ENCODE peak calls at places on chromosomes 11 and 22, in seven cellular contexts. I, A, M, Q, K, W and T are unnamed samples.

GRCh38 chr22:17472886-17473285 is 90.4 kb upstream of the SLC25A18 start:
- DNase-seq in I (no peak), A (no peak), M (no peak), Q (peak; percentile 86), K (no peak), W (no peak), T (no peak)

GRCh38 chr22:47201186-47201995 is 438.9 kb downstream of the TBC1D22A start:
- DNase-seq in I (no peak), A (peak; percentile 60), M (no peak), Q (no peak), K (no peak), W (no peak), T (no peak)

GRCh38 chr11:109362059-109362458 is 59.9 kb upstream of the C11orf87 start:
- DNase-seq in I (no peak), A (no peak), M (no peak), Q (no peak), K (no peak), W (no peak), T (no peak)

GRCh38 chr22:23168381-23169031 is 11.8 kb upstream of the BCR start:
- DNase-seq in I (no peak), A (no peak), M (no peak), Q (no peak), K (no peak), W (no peak), T (no peak)

GRCh38 chr11:8870461-8871282 is 40.3 kb upstream of the AKIP1 start:
- DNase-seq in I (peak; percentile 57), A (peak; percentile 87), M (peak; percentile 75), Q (peak; percentile 85), K (peak; percentile 68), W (no peak), T (peak; percentile 55)

GRCh38 chr11:105357146-105357545 is 217.6 kb upstream of the CARD18 start:
- DNase-seq in I (no peak), A (no peak), M (no peak), Q (no peak), K (no peak), W (no peak), T (no peak)

GRCh38 chr11:10401275-10401674 is 53.8 kb upstream of the AMPD3 start:
- DNase-seq in I (no peak), A (no peak), M (no peak), Q (no peak), K (no peak), W (no peak), T (no peak)

GRCh38 chr11:43920598-43921419 is 21.6 kb upstream of the C11orf96 start:
- DNase-seq in I (peak; percentile 43), A (no peak), M (peak; percentile 100), Q (no peak), K (peak; percentile 86), W (no peak), T (peak; percentile 100)

GRCh38 chr22:43823353-43823908 is 11.3 kb upstream of the EFCAB6 start:
- DNase-seq in I (no peak), A (peak; percentile 82), M (no peak), Q (peak; percentile 40), K (no peak), W (no peak), T (no peak)

GRCh38 chr11:80349986-80350385 is 909.2 kb upstream of the TENM4 start:
- DNase-seq in I (no peak), A (no peak), M (no peak), Q (no peak), K (no peak), W (no peak), T (no peak)

GRCh38 chr11:102761646-102762238 is 18.7 kb downstream of the MMP10 start:
- DNase-seq in I (no peak), A (no peak), M (no peak), Q (no peak), K (no peak), W (no peak), T (no peak)

GRCh38 chr11:60563553-60564235 is 48.5 kb downstream of the MS4A13 start:
- DNase-seq in I (no peak), A (no peak), M (no peak), Q (no peak), K (no peak), W (no peak), T (peak; percentile 22)

GRCh38 chr22:26481112-26481693 is 2.4 kb downstream of the HPS4 start:
- DNase-seq in I (no peak), A (no peak), M (no peak), Q (no peak), K (no peak), W (no peak), T (no peak)

GRCh38 chr22:33896801-33897620 is 23.3 kb downstream of the LARGE1 start:
- DNase-seq in I (no peak), A (no peak), M (no peak), Q (no peak), K (no peak), W (no peak), T (peak; percentile 16)

DNA sequence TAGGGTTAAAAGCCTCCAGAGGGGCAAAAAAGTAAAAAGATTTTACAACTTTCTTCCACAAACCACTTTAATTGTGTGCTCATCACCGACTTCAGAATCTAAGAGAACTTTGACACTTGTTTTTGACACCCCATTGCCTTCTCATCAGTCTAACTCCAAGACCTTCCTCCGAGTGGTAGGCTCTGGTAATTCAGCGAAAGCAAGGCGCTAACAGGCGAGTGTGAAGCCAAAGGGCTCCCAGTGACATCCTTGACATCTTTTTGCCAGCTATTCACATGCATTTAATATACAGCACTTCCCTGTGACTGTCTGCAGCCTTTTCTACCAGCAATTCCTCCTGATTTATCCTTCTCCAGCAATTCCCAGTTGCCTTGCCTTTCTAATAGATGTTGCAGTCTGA is 39.3 kb downstream of the SNX19 start:
- DNase-seq in I (no peak), A (no peak), M (no peak), Q (no peak), K (no peak), W (no peak), T (no peak)
- H3K27ac ChIP-seq in I (peak overlapping the region; percentile 69), A (no peak overlapping the region), M (no peak overlapping the region), Q (no peak overlapping the region), K (no peak overlapping the region), W (no peak overlapping the region), T (no peak overlapping the region)

GRCh38 chr22:20600137-20600673 is 92.8 kb downstream of the MED15 start:
- DNase-seq in I (no peak), A (no peak), M (no peak), Q (no peak), K (no peak), W (no peak), T (no peak)

GRCh38 chr22:20604092-20604747 is 96.8 kb downstream of the MED15 start:
- DNase-seq in I (no peak), A (no peak), M (no peak), Q (no peak), K (no peak), W (no peak), T (no peak)

GRCh38 chr22:20601308-20601707 is 93.9 kb downstream of the MED15 start:
- DNase-seq in I (no peak), A (no peak), M (no peak), Q (no peak), K (no peak), W (no peak), T (no peak)

GRCh38 chr22:20604776-20605221 is 97.4 kb downstream of the MED15 start:
- DNase-seq in I (no peak), A (no peak), M (no peak), Q (no peak), K (no peak), W (no peak), T (no peak)

GRCh38 chr22:20602589-20603164 is 95.3 kb downstream of the MED15 start:
- DNase-seq in I (no peak), A (no peak), M (no peak), Q (no peak), K (no peak), W (no peak), T (no peak)
- H3K27me3 ChIP-seq in I (peaks cover 24% of the 10 kb centered on the region), A (no peaks in the 10 kb centered on the region), M (peaks cover 8% of the 10 kb centered on the region), Q (no peaks in the 10 kb centered on the region), K (no peaks in the 10 kb centered on the region), W (no peaks in the 10 kb centered on the region), T (peaks cover 17% of the 10 kb centered on the region)

GRCh38 chr11:111353776-111354600 is 25.1 kb downstream of the POU2AF1 start:
- DNase-seq in I (no peak), A (no peak), M (no peak), Q (no peak), K (no peak), W (no peak), T (no peak)

GRCh38 chr11:111354601-111354891 is 24.5 kb downstream of the POU2AF1 start:
- DNase-seq in I (no peak), A (no peak), M (no peak), Q (no peak), K (no peak), W (peak; percentile 69), T (no peak)

GRCh38 chr11:111351374-111352081 is 27.5 kb downstream of the POU2AF1 start:
- DNase-seq in I (no peak), A (no peak), M (no peak), Q (no peak), K (no peak), W (peak; percentile 70), T (no peak)

GRCh38 chr11:111352935-111353695 is 26.0 kb downstream of the POU2AF1 start:
- DNase-seq in I (no peak), A (no peak), M (no peak), Q (no peak), K (no peak), W (peak; percentile 68), T (no peak)

DNA sequence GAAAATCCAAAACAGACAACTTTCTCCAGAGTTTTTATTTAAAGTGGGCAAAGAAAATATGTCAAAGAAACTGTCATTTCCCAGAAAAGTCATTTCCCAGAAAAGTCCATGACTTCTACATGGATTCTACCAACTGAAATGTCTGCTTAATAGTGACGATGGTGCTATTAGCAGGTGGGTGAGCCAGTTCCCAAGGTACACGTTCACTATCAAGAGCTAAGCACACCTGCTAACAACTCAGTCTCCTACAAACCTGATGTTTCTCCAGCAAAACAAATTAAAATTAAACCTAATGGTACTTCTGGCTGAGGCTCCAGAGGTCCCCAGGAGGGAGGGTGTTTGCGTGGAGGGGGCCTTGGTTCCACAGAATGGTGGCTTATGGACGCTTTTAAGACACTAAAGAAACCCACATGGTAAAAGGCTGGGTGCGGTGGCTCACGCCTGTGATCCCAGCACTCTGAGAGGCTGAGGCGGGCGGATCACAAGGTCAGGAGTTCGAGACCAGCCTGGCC is 26.8 kb downstream of the POU2AF1 start:
- DNase-seq in I (no peak), A (no peak), M (no peak), Q (no peak), K (no peak), W (peak; percentile 63), T (no peak)
- H3K4me1 ChIP-seq in I (peaks cover 5% of the 10 kb centered on the region), A (no peaks in the 10 kb centered on the region), M (no peaks in the 10 kb centered on the region), Q (no peaks in the 10 kb centered on the region), K (no peaks in the 10 kb centered on the region), W (peaks cover 94% of the 10 kb centered on the region), T (no peaks in the 10 kb centered on the region)

DNA sequence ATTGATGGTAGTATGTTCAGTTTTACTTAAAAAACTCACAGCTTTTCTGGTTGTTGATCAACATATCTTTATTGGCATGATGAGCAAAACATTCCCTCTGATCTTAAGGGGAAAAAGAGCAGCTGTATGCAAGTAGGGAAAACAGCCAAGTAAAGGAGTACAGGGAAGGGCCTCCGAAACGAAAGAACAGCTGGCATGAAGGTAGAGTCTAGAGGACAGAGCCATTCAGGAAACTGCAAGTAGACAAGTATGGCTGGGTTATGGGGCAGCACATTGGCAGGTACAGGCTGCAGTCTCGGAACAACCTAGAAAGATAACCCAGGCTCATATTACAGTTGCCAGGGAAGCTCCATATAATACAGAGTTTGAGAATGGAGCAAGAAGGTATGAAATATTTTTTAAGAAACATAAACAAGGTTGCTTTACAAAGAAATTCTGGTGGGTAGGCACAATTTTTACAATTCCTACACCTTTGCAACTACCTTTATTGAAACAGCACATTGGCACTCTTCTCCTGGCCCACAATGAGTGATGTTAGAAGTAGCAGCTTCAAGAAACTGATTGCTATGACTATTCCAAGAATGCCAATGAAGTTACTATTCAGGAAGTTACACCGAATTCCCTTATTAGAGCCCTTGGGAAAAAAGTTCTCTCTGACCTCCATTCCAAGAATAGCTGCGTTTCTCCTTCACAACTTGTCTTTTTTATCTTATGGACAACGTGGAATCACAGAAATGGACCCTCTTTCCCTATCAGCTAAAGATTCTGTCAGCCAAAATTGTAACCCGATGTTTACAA is 45.2 kb downstream of the LGR4 start:
- DNase-seq in I (no peak), A (no peak), M (no peak), Q (no peak), K (no peak), W (no peak), T (peak; percentile 56)
- H3K27ac ChIP-seq in I (peak overlapping the region; percentile 45), A (no peak overlapping the region), M (no peak overlapping the region), Q (peak overlapping the region; percentile 59), K (no peak overlapping the region), W (no peak overlapping the region), T (peak overlapping the region; percentile 24)